ENCODE peak calls at places on chromosome X, in nine cellular contexts. Z, F, A, H, Q, I, B, R and M are unnamed samples.

GRCh38 chrX:126557151-126557550 is 4.5 kb upstream of the DCAF12L1 start:
- DNase-seq in Z (no peak), F (no peak), A (no peak), H (no peak), Q (no peak), I (no peak), B (no peak), R (no peak), M (no peak)

GRCh38 chrX:155880586-155881157 is 473 bp upstream of the VAMP7 start:
- DNase-seq in Z (no peak), F (no peak), A (no peak), H (no peak), Q (no peak), I (peak; percentile 35), B (no peak), R (no peak), M (peak; percentile 11)

GRCh38 chrX:134603806-134604700 is 54.2 kb downstream of the PLAC1 start:
- DNase-seq in Z (no peak), F (no peak), A (no peak), H (no peak), Q (no peak), I (peak; percentile 94), B (no peak), R (no peak), M (peak; percentile 93)

GRCh38 chrX:18895157-18895952 is 88.6 kb downstream of the PHKA2 start:
- DNase-seq in Z (no peak), F (no peak), A (no peak), H (no peak), Q (no peak), I (no peak), B (no peak), R (no peak), M (no peak)

GRCh38 chrX:53048169-53049126 is at the start of gene GPR173:
- DNase-seq in Z (peak; percentile 15), F (no peak), A (no peak), H (peak; percentile 61), Q (peak; percentile 63), I (peak; percentile 59), B (no peak), R (no peak), M (peak; percentile 67)

GRCh38 chrX:1555370-1555769 is 18.4 kb upstream of the P2RY8 start:
- DNase-seq in Z (no peak), F (no peak), A (no peak), H (no peak), Q (no peak), I (no peak), B (no peak), R (no peak), M (no peak)

GRCh38 chrX:133229361-133229760 is 11.2 kb upstream of the TFDP3 start:
- DNase-seq in Z (no peak), F (no peak), A (no peak), H (no peak), Q (no peak), I (peak; percentile 54), B (no peak), R (no peak), M (no peak)

GRCh38 chrX:150544222-150544787 is 24.1 kb upstream of the MTM1 start:
- DNase-seq in Z (no peak), F (no peak), A (no peak), H (no peak), Q (no peak), I (peak; percentile 23), B (no peak), R (no peak), M (no peak)

GRCh38 chrX:129932792-129933321 is 26.9 kb downstream of the UTP14A start:
- DNase-seq in Z (peak; percentile 20), F (no peak), A (no peak), H (no peak), Q (no peak), I (peak; percentile 41), B (no peak), R (no peak), M (no peak)

GRCh38 chrX:53188763-53189162 is 36.2 kb downstream of the KDM5C start:
- DNase-seq in Z (no peak), F (peak; percentile 77), A (no peak), H (no peak), Q (no peak), I (peak; percentile 33), B (no peak), R (no peak), M (no peak)

GRCh38 chrX:17377047-17377692 is 2.2 kb downstream of the NHS start:
- DNase-seq in Z (peak; percentile 25), F (peak; percentile 60), A (no peak), H (peak; percentile 22), Q (no peak), I (peak; percentile 78), B (no peak), R (no peak), M (peak; percentile 61)

GRCh38 chrX:124332481-124333424 is at the start of gene TEX13D:
- DNase-seq in Z (no peak), F (no peak), A (no peak), H (no peak), Q (no peak), I (no peak), B (no peak), R (no peak), M (no peak)

GRCh38 chrX:63739885-63740284 is 45.1 kb downstream of the ARHGEF9 start:
- DNase-seq in Z (no peak), F (no peak), A (no peak), H (no peak), Q (no peak), I (no peak), B (no peak), R (no peak), M (no peak)

GRCh38 chrX:13376857-13377441 is 57.1 kb upstream of the ATXN3L start:
- DNase-seq in Z (no peak), F (no peak), A (no peak), H (peak; percentile 92), Q (no peak), I (peak; percentile 95), B (no peak), R (no peak), M (peak; percentile 79)

GRCh38 chrX:64580605-64581004 is 185.4 kb upstream of the MTMR8 start:
- DNase-seq in Z (no peak), F (no peak), A (no peak), H (peak; percentile 90), Q (no peak), I (no peak), B (no peak), R (no peak), M (no peak)

GRCh38 chrX:110420771-110421498 is 62.3 kb downstream of the RTL9 start:
- DNase-seq in Z (peak; percentile 5), F (no peak), A (no peak), H (no peak), Q (peak; percentile 16), I (peak; percentile 41), B (no peak), R (no peak), M (peak; percentile 31)

GRCh38 chrX:9847071-9847470 is 60.8 kb downstream of the SHROOM2 start:
- DNase-seq in Z (no peak), F (no peak), A (no peak), H (no peak), Q (no peak), I (peak; percentile 92), B (no peak), R (no peak), M (peak; percentile 79)

GRCh38 chrX:123846598-123847038 is 13.2 kb upstream of the XIAP start:
- DNase-seq in Z (no peak), F (no peak), A (no peak), H (no peak), Q (no peak), I (peak; percentile 96), B (no peak), R (no peak), M (peak; percentile 84)

GRCh38 chrX:129996120-129996519 is 13.7 kb downstream of the BCORL1 start:
- DNase-seq in Z (no peak), F (no peak), A (no peak), H (no peak), Q (no peak), I (peak; percentile 52), B (no peak), R (no peak), M (peak; percentile 73)

GRCh38 chrX:125382148-125382628 is 62.5 kb downstream of the TEX13C start:
- DNase-seq in Z (no peak), F (no peak), A (no peak), H (no peak), Q (no peak), I (no peak), B (no peak), R (no peak), M (no peak)

GRCh38 chrX:67104982-67105757 is 438.7 kb upstream of the AR start:
- DNase-seq in Z (no peak), F (no peak), A (no peak), H (no peak), Q (no peak), I (no peak), B (no peak), R (no peak), M (no peak)

GRCh38 chrX:85017721-85018120 is 14.0 kb downstream of the APOOL start:
- DNase-seq in Z (no peak), F (no peak), A (no peak), H (no peak), Q (no peak), I (no peak), B (no peak), R (no peak), M (peak; percentile 0)

GRCh38 chrX:8043121-8043520 is 115.9 kb upstream of the PNPLA4 start:
- DNase-seq in Z (no peak), F (no peak), A (no peak), H (no peak), Q (no peak), I (no peak), B (no peak), R (no peak), M (no peak)

GRCh38 chrX:68988865-68989264 is 160.0 kb downstream of the EFNB1 start:
- DNase-seq in Z (no peak), F (no peak), A (no peak), H (no peak), Q (no peak), I (no peak), B (no peak), R (no peak), M (no peak)

GRCh38 chrX:107541244-107541643 is 87.1 kb upstream of the PRPS1 start:
- DNase-seq in Z (no peak), F (no peak), A (no peak), H (no peak), Q (no peak), I (peak; percentile 48), B (no peak), R (no peak), M (peak; percentile 24)

GRCh38 chrX:154350429-154351182 is 23.8 kb downstream of the FLNA start:
- DNase-seq in Z (no peak), F (no peak), A (no peak), H (no peak), Q (no peak), I (peak; percentile 32), B (no peak), R (no peak), M (peak; percentile 3)

GRCh38 chrX:23742174-23742692 is 843 bp downstream of the ACOT9 start:
- DNase-seq in Z (no peak), F (peak; percentile 18), A (no peak), H (peak; percentile 87), Q (no peak), I (peak; percentile 90), B (no peak), R (no peak), M (peak; percentile 80)

GRCh38 chrX:154431321-154431720 is 2.8 kb downstream of the ATP6AP1 start:
- DNase-seq in Z (no peak), F (no peak), A (no peak), H (no peak), Q (peak; percentile 22), I (no peak), B (no peak), R (no peak), M (no peak)

GRCh38 chrX:2811271-2811670 is 17.5 kb upstream of the GYG2 start:
- DNase-seq in Z (no peak), F (no peak), A (no peak), H (no peak), Q (no peak), I (no peak), B (no peak), R (no peak), M (no peak)

GRCh38 chrX:68732906-68733493 is 85.5 kb downstream of the STARD8 start:
- DNase-seq in Z (peak; percentile 76), F (peak; percentile 74), A (no peak), H (peak; percentile 41), Q (peak; percentile 16), I (peak; percentile 64), B (peak; percentile 17), R (peak; percentile 9), M (peak; percentile 57)

GRCh38 chrX:49172280-49172780 is 632 bp downstream of the PLP2 start:
- DNase-seq in Z (no peak), F (peak; percentile 77), A (no peak), H (peak; percentile 31), Q (peak; percentile 24), I (peak; percentile 83), B (peak; percentile 45), R (peak; percentile 31), M (peak; percentile 70)